ENCODE peak calls at places on chromosomes 13 and 19, in seven cellular contexts. A is dorsolateral prefrontal cortex; H is SW480; T is T-helper 9 cell; O is smooth muscle cell of the brain vasculature; Z is SK-N-MC; I is effector memory CD4-positive, alpha-beta T cell. S is an unnamed sample.

GRCh38 chr13:76707360-76707759 is 178.8 kb downstream of the KCTD12 start:
- DNase-seq in A (no peak), H (no peak), T (no peak), O (no peak), Z (no peak), I (no peak), S (no peak)

GRCh38 chr19:16457195-16457953 is 14.4 kb downstream of the EPS15L1 start:
- DNase-seq in A (no peak), H (no peak), T (no peak), O (no peak), Z (no peak), I (no peak), S (no peak)

GRCh38 chr13:40514797-40515196 is 151.6 kb downstream of the FOXO1 start:
- DNase-seq in A (no peak), H (no peak), T (no peak), O (no peak), Z (no peak), I (no peak), S (no peak)

GRCh38 chr13:94641432-94641941 is 39.8 kb downstream of the GPR180 start:
- DNase-seq in A (no peak), H (no peak), T (no peak), O (peak; percentile 53), Z (peak; percentile 83), I (no peak), S (no peak)

GRCh38 chr19:37114001-37114400 is 35.8 kb downstream of the ZNF420 start:
- DNase-seq in A (no peak), H (no peak), T (no peak), O (no peak), Z (no peak), I (no peak), S (no peak)

GRCh38 chr19:29211562-29212416 is 1.2 kb downstream of the UQCRFS1 start:
- DNase-seq in A (no peak), H (no peak), T (no peak), O (no peak), Z (no peak), I (no peak), S (peak; percentile 54)

GRCh38 chr13:31476266-31476665 is 263.1 kb upstream of the RXFP2 start:
- DNase-seq in A (peak; percentile 37), H (no peak), T (no peak), O (peak; percentile 24), Z (no peak), I (no peak), S (no peak)

GRCh38 chr19:35409191-35409590 is 38.3 kb downstream of the GPR42 start:
- DNase-seq in A (no peak), H (no peak), T (no peak), O (no peak), Z (no peak), I (no peak), S (no peak)

GRCh38 chr19:6394831-6395230 is 1.9 kb upstream of the GTF2F1 start:
- DNase-seq in A (no peak), H (no peak), T (no peak), O (no peak), Z (no peak), I (no peak), S (no peak)

GRCh38 chr13:101149735-101150380 is 266.4 kb downstream of the NALCN start:
- DNase-seq in A (no peak), H (no peak), T (no peak), O (no peak), Z (no peak), I (no peak), S (no peak)

GRCh38 chr13:31012285-31013024 is 80.0 kb downstream of the TEX26 start:
- DNase-seq in A (no peak), H (peak; percentile 21), T (no peak), O (no peak), Z (no peak), I (no peak), S (no peak)

GRCh38 chr13:96734499-96734898 is 259.8 kb downstream of the OXGR1 start:
- DNase-seq in A (no peak), H (no peak), T (no peak), O (no peak), Z (no peak), I (no peak), S (no peak)

GRCh38 chr19:33638167-33639033 is 16.6 kb downstream of the CHST8 start:
- DNase-seq in A (no peak), H (no peak), T (no peak), O (no peak), Z (no peak), I (no peak), S (no peak)

GRCh38 chr13:95385808-95386207 is 84.6 kb upstream of the ABCC4 start:
- DNase-seq in A (no peak), H (no peak), T (no peak), O (no peak), Z (no peak), I (no peak), S (peak; percentile 49)

GRCh38 chr13:26485786-26486185 is 71.7 kb upstream of the WASF3 start:
- DNase-seq in A (no peak), H (no peak), T (no peak), O (no peak), Z (no peak), I (no peak), S (no peak)

GRCh38 chr19:49363265-49364082 is at the start of gene DKKL1:
- DNase-seq in A (no peak), H (peak; percentile 99), T (peak; percentile 47), O (peak; percentile 98), Z (peak; percentile 94), I (peak; percentile 45), S (peak; percentile 89)

GRCh38 chr13:95641961-95642621 is 2.4 kb downstream of the DZIP1 start:
- DNase-seq in A (peak; percentile 40), H (no peak), T (no peak), O (no peak), Z (no peak), I (no peak), S (no peak)

GRCh38 chr13:96780105-96780504 is 214.2 kb downstream of the OXGR1 start:
- DNase-seq in A (no peak), H (no peak), T (no peak), O (no peak), Z (no peak), I (no peak), S (no peak)

S was measured in CD14-positive monocyte.